ENCODE peak calls at places on chromosome 22, in eight cellular contexts. One of them, this sample, is unnamed.

GRCh38 chr22:50269573-50270301 is 443 bp downstream of the MAPK11 start:
- DNase-seq in MM.1S: no peak
- DNase-seq in fibroblast of the aortic adventitia: peak
- DNase-seq in upper lobe of left lung: peak
- DNase-seq in epithelial cell of esophagus: peak
- DNase-seq in foreskin fibroblast: peak
- DNase-seq in Peyer's patch: no peak
- DNase-seq in tibial nerve: no peak
- DNase-seq in this sample: no peak

GRCh38 chr22:27488456-27489224 is 312.9 kb downstream of the MN1 start:
- DNase-seq in MM.1S: no peak
- DNase-seq in fibroblast of the aortic adventitia: no peak
- DNase-seq in upper lobe of left lung: no peak
- DNase-seq in epithelial cell of esophagus: no peak
- DNase-seq in foreskin fibroblast: no peak
- DNase-seq in Peyer's patch: no peak
- DNase-seq in tibial nerve: no peak
- DNase-seq in this sample: no peak

GRCh38 chr22:45033136-45033535 is 23.3 kb upstream of the PHF21B start:
- DNase-seq in MM.1S: no peak
- DNase-seq in fibroblast of the aortic adventitia: no peak
- DNase-seq in upper lobe of left lung: no peak
- DNase-seq in epithelial cell of esophagus: no peak
- DNase-seq in foreskin fibroblast: no peak
- DNase-seq in Peyer's patch: no peak
- DNase-seq in tibial nerve: no peak
- DNase-seq in this sample: no peak

GRCh38 chr22:25775501-25775900 is 33.5 kb downstream of the MYO18B start:
- DNase-seq in MM.1S: no peak
- DNase-seq in fibroblast of the aortic adventitia: no peak
- DNase-seq in upper lobe of left lung: no peak
- DNase-seq in epithelial cell of esophagus: peak
- DNase-seq in foreskin fibroblast: peak
- DNase-seq in Peyer's patch: no peak
- DNase-seq in tibial nerve: no peak
- DNase-seq in this sample: peak

GRCh38 chr22:50014655-50015401 is 2.3 kb upstream of the IL17REL start:
- DNase-seq in MM.1S: no peak
- DNase-seq in fibroblast of the aortic adventitia: no peak
- DNase-seq in upper lobe of left lung: peak
- DNase-seq in epithelial cell of esophagus: no peak
- DNase-seq in foreskin fibroblast: no peak
- DNase-seq in Peyer's patch: peak
- DNase-seq in tibial nerve: no peak
- DNase-seq in this sample: no peak

GRCh38 chr22:32444068-32444467 is 20.2 kb downstream of the BPIFC start:
- DNase-seq in MM.1S: peak
- DNase-seq in fibroblast of the aortic adventitia: no peak
- DNase-seq in upper lobe of left lung: no peak
- DNase-seq in epithelial cell of esophagus: peak
- DNase-seq in foreskin fibroblast: peak
- DNase-seq in Peyer's patch: peak
- DNase-seq in tibial nerve: no peak
- DNase-seq in this sample: peak

GRCh38 chr22:39110631-39111561 is 13.9 kb downstream of the APOBEC3H start:
- DNase-seq in MM.1S: no peak
- DNase-seq in fibroblast of the aortic adventitia: no peak
- DNase-seq in upper lobe of left lung: no peak
- DNase-seq in epithelial cell of esophagus: peak
- DNase-seq in foreskin fibroblast: no peak
- DNase-seq in Peyer's patch: no peak
- DNase-seq in tibial nerve: no peak
- DNase-seq in this sample: no peak

GRCh38 chr22:43905681-43906080 is 13.9 kb upstream of the PNPLA5 start:
- DNase-seq in MM.1S: no peak
- DNase-seq in fibroblast of the aortic adventitia: no peak
- DNase-seq in upper lobe of left lung: no peak
- DNase-seq in epithelial cell of esophagus: no peak
- DNase-seq in foreskin fibroblast: peak
- DNase-seq in Peyer's patch: no peak
- DNase-seq in tibial nerve: no peak
- DNase-seq in this sample: no peak

DNA sequence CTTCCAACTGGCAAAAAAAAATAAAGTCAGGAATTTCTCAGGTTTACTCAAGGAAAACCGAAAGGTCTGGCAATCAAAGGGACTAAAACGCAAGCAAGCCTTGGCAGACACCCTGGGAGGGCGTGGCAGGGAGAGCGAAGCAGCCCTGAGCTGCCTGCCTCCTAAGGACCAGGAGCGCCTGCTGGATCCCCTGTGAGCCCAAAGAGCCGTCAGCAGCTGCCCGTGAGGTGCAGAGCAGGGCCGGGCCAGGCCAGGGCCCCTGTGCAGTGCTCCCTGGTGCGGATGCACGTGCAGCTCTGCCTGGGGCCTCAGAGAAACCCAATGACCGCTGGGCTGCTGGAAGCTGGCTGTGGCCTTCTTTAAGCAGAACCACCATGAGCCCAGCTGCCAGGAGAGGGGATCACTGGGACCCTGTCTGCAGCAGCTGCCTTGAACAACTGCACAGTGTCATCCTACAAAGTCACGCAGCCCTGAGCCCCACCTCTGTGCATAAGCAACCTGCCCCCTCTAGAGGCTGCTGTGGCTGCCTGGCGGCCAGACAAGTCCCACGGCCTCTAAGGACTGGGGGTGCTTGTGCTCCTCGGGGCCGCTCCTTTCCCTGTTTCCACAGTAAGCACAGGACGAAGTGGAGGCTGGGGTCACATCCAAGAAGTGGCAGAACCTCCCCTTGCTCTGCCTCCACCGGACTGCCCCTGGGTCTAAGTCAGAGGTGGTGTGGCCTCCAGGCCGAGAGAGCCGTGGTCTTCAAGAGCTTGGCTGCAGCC is 29.2 kb upstream of the COMT start:
- DNase-seq in MM.1S: no peak
- DNase-seq in fibroblast of the aortic adventitia: no peak
- DNase-seq in upper lobe of left lung: no peak
- DNase-seq in epithelial cell of esophagus: peak
- DNase-seq in foreskin fibroblast: no peak
- DNase-seq in Peyer's patch: no peak
- DNase-seq in tibial nerve: no peak
- DNase-seq in this sample: no peak
- TF ChIP-seq CTCF in MM.1S: no peak
- TF ChIP-seq CTCF in fibroblast of the aortic adventitia: no peak
- TF ChIP-seq CTCF in upper lobe of left lung: no peak
- TF ChIP-seq CTCF in epithelial cell of esophagus: no peak
- TF ChIP-seq CTCF in foreskin fibroblast: no peak
- TF ChIP-seq CTCF in Peyer's patch: no peak
- TF ChIP-seq CTCF in tibial nerve: no peak
- TF ChIP-seq CTCF in this sample: peak

DNA sequence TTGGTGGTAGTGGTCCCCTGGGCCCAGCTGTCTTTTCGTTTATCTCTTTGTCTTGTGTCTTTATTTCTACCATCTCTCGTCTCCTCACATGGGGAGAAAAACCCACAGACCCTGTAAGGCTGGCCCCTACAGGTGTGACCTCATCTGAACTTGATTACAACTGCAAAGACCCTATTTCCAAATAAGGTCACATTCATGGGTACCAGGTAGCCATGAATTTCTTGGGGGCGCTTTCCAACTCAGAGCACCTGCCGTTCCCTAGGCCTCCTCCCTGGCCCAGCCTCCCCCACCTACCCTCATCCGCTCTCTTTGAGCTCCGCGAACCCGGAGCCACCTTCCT is 14.0 kb upstream of the RRP7A start:
- DNase-seq in MM.1S: no peak
- DNase-seq in fibroblast of the aortic adventitia: no peak
- DNase-seq in upper lobe of left lung: no peak
- DNase-seq in epithelial cell of esophagus: no peak
- DNase-seq in foreskin fibroblast: no peak
- DNase-seq in Peyer's patch: no peak
- DNase-seq in tibial nerve: no peak
- DNase-seq in this sample: no peak
- H3K4me3 ChIP-seq in MM.1S: peak
- H3K4me3 ChIP-seq in fibroblast of the aortic adventitia: no peak
- H3K4me3 ChIP-seq in upper lobe of left lung: no peak
- H3K4me3 ChIP-seq in epithelial cell of esophagus: no peak
- H3K4me3 ChIP-seq in foreskin fibroblast: no peak
- H3K4me3 ChIP-seq in Peyer's patch: peak
- H3K4me3 ChIP-seq in tibial nerve: peak
- H3K4me3 ChIP-seq in this sample: no peak

GRCh38 chr22:22558071-22558971 is 744 bp downstream of the PRAME start:
- DNase-seq in MM.1S: no peak
- DNase-seq in fibroblast of the aortic adventitia: no peak
- DNase-seq in upper lobe of left lung: peak
- DNase-seq in epithelial cell of esophagus: no peak
- DNase-seq in foreskin fibroblast: no peak
- DNase-seq in Peyer's patch: no peak
- DNase-seq in tibial nerve: no peak
- DNase-seq in this sample: no peak

GRCh38 chr22:22556578-22556977 is 2.5 kb downstream of the PRAME start:
- DNase-seq in MM.1S: no peak
- DNase-seq in fibroblast of the aortic adventitia: no peak
- DNase-seq in upper lobe of left lung: no peak
- DNase-seq in epithelial cell of esophagus: no peak
- DNase-seq in foreskin fibroblast: no peak
- DNase-seq in Peyer's patch: no peak
- DNase-seq in tibial nerve: no peak
- DNase-seq in this sample: no peak

GRCh38 chr22:22555596-22555995 is 3.5 kb downstream of the PRAME start:
- DNase-seq in MM.1S: no peak
- DNase-seq in fibroblast of the aortic adventitia: no peak
- DNase-seq in upper lobe of left lung: no peak
- DNase-seq in epithelial cell of esophagus: no peak
- DNase-seq in foreskin fibroblast: no peak
- DNase-seq in Peyer's patch: no peak
- DNase-seq in tibial nerve: no peak
- DNase-seq in this sample: no peak

GRCh38 chr22:22556995-22557925 is 1.8 kb downstream of the PRAME start:
- DNase-seq in MM.1S: no peak
- DNase-seq in fibroblast of the aortic adventitia: no peak
- DNase-seq in upper lobe of left lung: peak
- DNase-seq in epithelial cell of esophagus: no peak
- DNase-seq in foreskin fibroblast: no peak
- DNase-seq in Peyer's patch: no peak
- DNase-seq in tibial nerve: no peak
- DNase-seq in this sample: no peak

DNA sequence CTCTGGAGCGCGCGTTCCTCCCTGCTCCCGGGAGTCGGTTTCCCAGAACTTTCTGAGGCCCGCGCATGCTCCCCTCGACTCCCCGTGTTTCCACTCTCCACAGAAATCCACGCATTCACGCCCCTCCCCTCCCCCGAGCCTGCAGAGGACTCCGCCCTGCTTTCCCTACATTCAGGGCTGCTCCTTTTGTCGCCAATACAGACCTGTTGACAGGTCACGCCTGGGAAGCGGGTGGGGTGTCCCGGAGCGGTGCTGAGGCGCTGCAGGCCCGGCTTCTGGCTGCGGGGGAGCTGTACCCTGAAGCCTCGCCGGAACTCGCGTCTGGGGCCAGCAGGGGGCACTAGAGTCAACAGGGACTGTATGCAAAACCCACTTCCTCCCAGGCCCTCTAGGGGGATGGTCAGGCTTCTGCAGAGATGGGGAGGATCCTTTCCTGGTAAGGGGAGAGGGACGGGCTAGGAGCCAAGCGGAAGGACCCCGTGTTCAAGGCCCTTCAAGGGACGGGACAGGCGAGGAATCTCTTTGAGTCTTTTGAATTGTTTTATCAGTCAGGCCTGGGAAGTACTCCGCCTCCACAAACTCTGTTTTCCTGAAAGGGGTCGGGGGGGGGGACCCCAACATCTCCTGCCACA is at the start of gene PRAME:
- DNase-seq in MM.1S: peak
- DNase-seq in fibroblast of the aortic adventitia: peak
- DNase-seq in upper lobe of left lung: peak
- DNase-seq in epithelial cell of esophagus: no peak
- DNase-seq in foreskin fibroblast: peak
- DNase-seq in Peyer's patch: peak
- DNase-seq in tibial nerve: no peak
- DNase-seq in this sample: peak
- TF ChIP-seq CTCF in MM.1S: peak
- TF ChIP-seq CTCF in fibroblast of the aortic adventitia: peak
- TF ChIP-seq CTCF in upper lobe of left lung: peak
- TF ChIP-seq CTCF in epithelial cell of esophagus: no peak
- TF ChIP-seq CTCF in foreskin fibroblast: peak
- TF ChIP-seq CTCF in Peyer's patch: peak
- TF ChIP-seq CTCF in tibial nerve: no peak
- TF ChIP-seq CTCF in this sample: peak

GRCh38 chr22:29003552-29003951 is 58.1 kb downstream of the C22orf31 start:
- DNase-seq in MM.1S: no peak
- DNase-seq in fibroblast of the aortic adventitia: no peak
- DNase-seq in upper lobe of left lung: no peak
- DNase-seq in epithelial cell of esophagus: no peak
- DNase-seq in foreskin fibroblast: no peak
- DNase-seq in Peyer's patch: no peak
- DNase-seq in tibial nerve: no peak
- DNase-seq in this sample: no peak
- H3K4me3 ChIP-seq in MM.1S: no peak
- H3K4me3 ChIP-seq in fibroblast of the aortic adventitia: no peak
- H3K4me3 ChIP-seq in upper lobe of left lung: no peak
- H3K4me3 ChIP-seq in epithelial cell of esophagus: no peak
- H3K4me3 ChIP-seq in foreskin fibroblast: no peak
- H3K4me3 ChIP-seq in Peyer's patch: no peak
- H3K4me3 ChIP-seq in tibial nerve: no peak
- H3K4me3 ChIP-seq in this sample: no peak

DNA sequence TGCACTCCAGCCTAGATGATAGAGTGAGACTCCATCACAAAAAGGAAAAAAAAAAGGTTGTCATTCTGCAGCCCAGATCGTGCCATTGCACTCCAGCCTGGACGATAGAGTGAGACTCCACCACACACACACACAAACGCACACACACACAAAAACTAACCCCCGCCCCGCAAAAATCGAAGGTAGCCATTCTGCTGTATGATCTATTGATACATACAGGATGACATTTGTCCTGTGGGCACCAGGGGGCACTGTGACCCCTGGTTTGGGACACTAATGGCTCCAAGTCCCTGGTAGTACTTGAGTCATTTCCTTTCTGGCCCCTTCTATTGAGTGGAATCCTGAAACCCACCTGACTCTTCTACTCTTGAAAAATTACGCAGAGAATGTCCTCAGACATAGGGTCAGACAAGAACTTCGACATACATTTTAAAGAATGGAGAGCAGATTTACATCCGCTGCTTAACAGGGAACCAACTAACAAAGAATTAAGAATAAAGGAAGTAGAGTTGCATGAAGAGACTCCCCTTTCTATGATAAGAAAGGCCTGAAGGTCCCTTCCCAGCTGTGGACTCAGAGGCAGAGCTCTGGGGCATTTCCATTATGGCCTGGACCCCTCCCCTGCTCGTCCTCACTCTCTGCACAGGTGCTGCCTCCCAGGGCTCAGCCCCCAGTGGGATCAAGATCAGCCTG is 35.0 kb upstream of the PRAME start:
- DNase-seq in MM.1S: peak
- DNase-seq in fibroblast of the aortic adventitia: peak
- DNase-seq in upper lobe of left lung: no peak
- DNase-seq in epithelial cell of esophagus: peak
- DNase-seq in foreskin fibroblast: peak
- DNase-seq in Peyer's patch: peak
- DNase-seq in tibial nerve: peak
- DNase-seq in this sample: peak
- TF ChIP-seq CTCF in MM.1S: peak
- TF ChIP-seq CTCF in fibroblast of the aortic adventitia: peak
- TF ChIP-seq CTCF in upper lobe of left lung: no peak
- TF ChIP-seq CTCF in epithelial cell of esophagus: peak
- TF ChIP-seq CTCF in foreskin fibroblast: peak
- TF ChIP-seq CTCF in Peyer's patch: peak
- TF ChIP-seq CTCF in tibial nerve: peak
- TF ChIP-seq CTCF in this sample: peak

GRCh38 chr22:41898645-41899044 is 16.2 kb downstream of the SHISA8 start:
- DNase-seq in MM.1S: no peak
- DNase-seq in fibroblast of the aortic adventitia: no peak
- DNase-seq in upper lobe of left lung: no peak
- DNase-seq in epithelial cell of esophagus: no peak
- DNase-seq in foreskin fibroblast: no peak
- DNase-seq in Peyer's patch: no peak
- DNase-seq in tibial nerve: no peak
- DNase-seq in this sample: no peak
- H3K4me3 ChIP-seq in MM.1S: no peak
- H3K4me3 ChIP-seq in fibroblast of the aortic adventitia: no peak
- H3K4me3 ChIP-seq in upper lobe of left lung: no peak
- H3K4me3 ChIP-seq in epithelial cell of esophagus: no peak
- H3K4me3 ChIP-seq in foreskin fibroblast: no peak
- H3K4me3 ChIP-seq in Peyer's patch: no peak
- H3K4me3 ChIP-seq in tibial nerve: no peak
- H3K4me3 ChIP-seq in this sample: no peak